ENCODE peak calls at places on chromosomes 16 and 17, in six cellular contexts. U is CD4-positive, alpha-beta memory T cell; Y is effector memory CD4-positive, alpha-beta T cell; P is fibroblast of lung; Q is tibial nerve; Z is body of pancreas. W is an unnamed sample. For H3K27me3, the result is how much of the 10 kb centered on the place peaks cover.

GRCh38 chr16:54459509-54460235 is 173.1 kb upstream of the IRX3 start:
- DNase-seq in Z (no peak), Y (no peak), U (no peak), Q (no peak), P (peak), W (no peak)

GRCh38 chr16:88758227-88758943 is 26.6 kb downstream of the PIEZO1 start:
- DNase-seq in Y (no peak), Q (no peak), P (no peak), Z (no peak), U (no peak), W (peak)

GRCh38 chr17:55641559-55642160 is 81.0 kb downstream of the TMEM100 start:
- DNase-seq in P (peak), Z (peak), Y (no peak), U (peak), Q (peak), W (peak)

GRCh38 chr17:45782889-45783592 is 1.1 kb upstream of the CRHR1 start:
- DNase-seq in Q (no peak), Z (no peak), U (peak), Y (no peak), P (no peak), W (peak)

GRCh38 chr16:28555593-28555992 is 1.9 kb downstream of the SGF29 start:
- DNase-seq in P (no peak), Y (no peak), Q (no peak), Z (no peak), U (no peak), W (no peak)

GRCh38 chr16:23905027-23905426 is 69.2 kb downstream of the PRKCB start:
- DNase-seq in Y (no peak), Q (no peak), Z (no peak), U (no peak), P (peak), W (peak)

GRCh38 chr17:2445638-2446037 is 44.8 kb upstream of the MNT start:
- DNase-seq in U (no peak), Y (no peak), Z (no peak), Q (no peak), P (no peak), W (no peak)

GRCh38 chr16:78464833-78465232 is 365.4 kb downstream of the WWOX start:
- DNase-seq in Y (no peak), Q (no peak), Z (no peak), P (no peak), U (no peak), W (no peak)

GRCh38 chr17:61144876-61145564 is 254.6 kb upstream of the TBX2 start:
- DNase-seq in Q (no peak), U (no peak), Y (no peak), P (no peak), Z (no peak), W (peak)

GRCh38 chr17:63249256-63250006 is 196.7 kb downstream of the CYB561 start:
- DNase-seq in P (peak), Q (no peak), Y (no peak), U (no peak), Z (no peak), W (no peak)

GRCh38 chr17:6796017-6796886 is 20.2 kb downstream of the FBXO39 start:
- DNase-seq in Z (no peak), Q (no peak), Y (no peak), U (no peak), P (no peak), W (no peak)

GRCh38 chr16:46756772-46757171 is 8.6 kb upstream of the MYLK3 start:
- DNase-seq in U (no peak), P (no peak), Z (no peak), Y (no peak), Q (no peak), W (no peak)

GRCh38 chr17:18009609-18010420 is 29.2 kb downstream of the ATPAF2 start:
- DNase-seq in U (no peak), Z (no peak), P (no peak), Q (no peak), Y (no peak), W (no peak)

GRCh38 chr17:37816951-37817350 is 72.1 kb upstream of the HNF1B start:
- DNase-seq in P (peak), Q (no peak), Y (no peak), U (no peak), Z (no peak), W (no peak)

GRCh38 chr17:50059759-50060273 is 3.9 kb downstream of the ITGA3 start:
- DNase-seq in P (peak), Y (no peak), Q (no peak), Z (peak), U (no peak), W (no peak)

GRCh38 chr17:63954402-63955063 is 18.2 kb downstream of the SCN4A start:
- DNase-seq in U (peak), Q (no peak), Z (no peak), P (no peak), Y (no peak), W (no peak)

GRCh38 chr17:19672009-19672837 is 23.7 kb downstream of the ALDH3A2 start:
- DNase-seq in P (peak), U (no peak), Z (peak), Y (no peak), Q (peak), W (peak)

GRCh38 chr16:22313141-22313781 is 16.1 kb downstream of the POLR3E start:
- DNase-seq in Y (no peak), Z (no peak), Q (no peak), U (no peak), P (no peak), W (no peak)

GRCh38 chr17:76076765-76077581 is 2.0 kb upstream of the ZACN start:
- DNase-seq in Q (no peak), U (peak), Y (no peak), Z (no peak), P (no peak), W (no peak)

GRCh38 chr16:49961087-49961486 is 63.9 kb upstream of the CNEP1R1 start:
- DNase-seq in U (no peak), P (peak), Q (no peak), Y (no peak), Z (no peak), W (no peak)

GRCh38 chr17:27577124-27577761 is 53.7 kb upstream of the LGALS9 start:
- DNase-seq in U (no peak), Q (no peak), P (peak), Y (no peak), Z (peak), W (peak)

GRCh38 chr16:48318630-48319029 is 66.6 kb downstream of the SIAH1 start:
- DNase-seq in Z (no peak), Q (no peak), P (peak), Y (no peak), U (peak), W (peak)

GRCh38 chr16:57618306-57619132 is 9.9 kb upstream of the ADGRG1 start:
- DNase-seq in U (no peak), Y (no peak), Q (no peak), Z (peak), P (no peak), W (peak)

GRCh38 chr16:89924298-89924924 is 1.3 kb downstream of the TUBB3 start:
- DNase-seq in Q (no peak), U (peak), P (peak), Y (no peak), Z (no peak), W (no peak)

GRCh38 chr17:71084219-71084618 is 914.9 kb downstream of the KCNJ2 start:
- DNase-seq in Z (peak), Y (no peak), P (peak), Q (peak), U (no peak), W (peak)

GRCh38 chr17:67260051-67260987 is 15.3 kb upstream of the HELZ start:
- DNase-seq in U (no peak), Q (peak), Y (no peak), Z (peak), P (peak), W (peak)

GRCh38 chr17:40176409-40177110 is 710 bp upstream of the RAPGEFL1 start:
- DNase-seq in Y (no peak), U (no peak), Z (peak), P (no peak), Q (no peak), W (peak)

GRCh38 chr17:76791053-76791980 is 53.4 kb downstream of the MFSD11 start:
- DNase-seq in Y (no peak), Z (peak), U (peak), P (peak), Q (no peak), W (no peak)

GRCh38 chr16:70522216-70523000 is 946 bp downstream of the COG4 start:
- DNase-seq in Z (no peak), Y (no peak), P (no peak), U (peak), Q (no peak), W (no peak)

GRCh38 chr17:37701424-37702020 is 43.3 kb downstream of the HNF1B start:
- DNase-seq in Y (no peak), P (peak), Q (peak), Z (peak), U (peak), W (peak)

GRCh38 chr16:7650446-7650845 is 317.8 kb downstream of the RBFOX1 start:
- DNase-seq in Y (no peak), P (no peak), U (no peak), Z (no peak), Q (no peak), W (no peak)
- H3K27me3 ChIP-seq in Y (under half), P (under half), U (under half), Z (under half), Q (under half), W (under half)

GRCh38 chr17:48754500-48755261 is 26.1 kb upstream of the HOXB13 start:
- DNase-seq in Z (no peak), P (no peak), U (no peak), Y (no peak), Q (no peak), W (no peak)
- H3K27me3 ChIP-seq in Z (half or more), P (half or more), U (half or more), Y (half or more), Q (half or more), W (half or more)

GRCh38 chr16:77112701-77113100 is 78.3 kb upstream of the MON1B start:
- DNase-seq in Z (no peak), U (no peak), Q (no peak), Y (no peak), P (peak), W (no peak)

GRCh38 chr16:77113835-77114234 is 77.2 kb upstream of the MON1B start:
- DNase-seq in U (no peak), Z (peak), Y (no peak), Q (no peak), P (no peak), W (peak)

DNA sequence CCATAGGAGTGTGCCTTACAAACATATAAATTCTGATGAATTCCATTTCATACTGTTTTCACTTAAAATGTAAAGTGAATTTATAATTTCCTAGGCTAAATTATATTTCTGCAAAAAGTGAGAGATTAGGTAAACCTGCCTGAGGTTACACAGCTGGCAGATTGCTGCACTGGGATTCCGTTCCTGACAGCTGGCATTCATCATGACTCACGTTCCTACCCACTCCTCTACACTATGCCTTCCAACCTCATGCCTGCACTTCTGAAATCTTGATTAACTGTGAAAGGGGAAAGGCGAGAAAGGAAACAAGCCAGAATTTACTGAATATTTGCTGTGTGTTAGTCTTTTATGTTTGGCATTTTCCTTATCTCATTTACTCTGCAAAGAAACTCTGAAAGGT is 73.3 kb upstream of the MON1B start:
- DNase-seq in Y (no peak), Q (no peak), U (no peak), Z (no peak), P (no peak), W (no peak)
- H3K27me3 ChIP-seq in Y (under half), Q (under half), U (under half), Z (under half), P (under half), W (under half)

GRCh38 chr16:85901110-85901509 is 2.1 kb downstream of the IRF8 start:
- DNase-seq in Y (no peak), P (no peak), U (no peak), Q (no peak), Z (no peak), W (no peak)
- H3K27me3 ChIP-seq in Y (under half), P (under half), U (under half), Q (under half), Z (under half), W (under half)

GRCh38 chr16:2954228-2954627 is 9.8 kb upstream of the KREMEN2 start:
- DNase-seq in Y (no peak), Z (peak), U (no peak), P (no peak), Q (no peak), W (no peak)
- H3K27me3 ChIP-seq in Y (under half), Z (under half), U (under half), P (under half), Q (half or more), W (under half)

GRCh38 chr17:79531191-79531590 is 79.7 kb downstream of the RBFOX3 start:
- DNase-seq in Y (no peak), U (no peak), Z (no peak), Q (no peak), P (no peak), W (no peak)

GRCh38 chr17:79530361-79531105 is 80.3 kb downstream of the RBFOX3 start:
- DNase-seq in Q (no peak), U (no peak), Z (no peak), P (no peak), Y (no peak), W (no peak)

GRCh38 chr17:79531696-79532095 is 79.2 kb downstream of the RBFOX3 start:
- DNase-seq in Z (no peak), Y (no peak), Q (no peak), P (no peak), U (no peak), W (no peak)

GRCh38 chr17:79528592-79529125 is 82.2 kb downstream of the RBFOX3 start:
- DNase-seq in Z (no peak), U (no peak), Q (no peak), Y (no peak), P (no peak), W (no peak)

DNA sequence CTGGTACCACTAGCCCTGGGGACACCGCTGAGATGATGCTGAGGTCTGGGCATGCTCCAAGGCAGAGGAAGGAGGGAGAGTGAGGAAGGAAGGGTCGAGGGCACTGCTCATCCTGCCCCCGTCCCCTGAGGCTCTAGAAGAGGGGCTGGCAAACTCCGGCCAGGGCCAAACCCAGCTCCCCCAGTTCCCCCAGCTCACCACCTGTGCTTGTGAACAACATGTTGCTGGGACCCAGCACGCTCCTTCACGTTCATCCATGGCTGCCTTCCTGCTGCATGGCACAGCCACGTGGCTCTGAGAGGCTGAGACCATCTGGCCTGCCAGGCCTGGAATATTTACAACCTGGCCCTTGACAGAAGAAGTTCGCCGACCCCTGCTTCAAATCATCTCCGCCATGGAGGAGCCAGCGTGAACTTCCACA is 81.2 kb downstream of the RBFOX3 start:
- DNase-seq in Z (no peak), P (no peak), Q (no peak), Y (no peak), U (no peak), W (no peak)
- H3K27me3 ChIP-seq in Z (under half), P (under half), Q (under half), Y (under half), U (under half), W (under half)

DNA sequence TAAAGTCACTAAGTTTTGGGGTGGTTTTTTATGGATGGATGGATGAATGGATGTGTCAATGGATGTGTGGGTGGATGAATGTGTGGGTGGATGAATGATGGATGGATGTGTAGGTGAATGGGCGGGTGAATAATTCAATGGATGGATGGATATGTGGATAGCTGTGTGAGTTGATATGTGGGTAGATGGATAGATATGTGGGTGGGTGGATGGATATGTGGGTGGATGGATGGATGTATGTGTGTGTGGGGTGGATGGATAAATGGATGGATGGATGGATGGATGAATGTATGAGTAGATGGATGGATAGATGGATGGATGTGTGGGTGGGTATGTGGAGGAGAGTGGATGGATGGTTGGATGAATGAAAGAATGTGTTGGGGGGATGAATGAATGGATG is 310.1 kb upstream of the C16orf82 start:
- DNase-seq in P (no peak), Q (no peak), Y (no peak), Z (no peak), U (no peak), W (no peak)
- H3K27me3 ChIP-seq in P (under half), Q (under half), Y (under half), Z (under half), U (under half), W (under half)

W was measured in thyroid gland.